ENCODE peak calls at places on chromosomes 13 and 19, in nine cellular contexts. X is endodermal cell, I is heart left ventricle, S is HCT116, Z is psoas muscle, V is A549, Y is WERI-Rb-1, D is fibroblast of lung, N is body of pancreas. F is an unnamed sample.

GRCh38 chr13:39600766-39601165 is 2.2 kb downstream of the LHFPL6 start:
- DNase-seq in Z (no peak), I (peak), S (no peak), D (no peak), V (peak), N (no peak), X (peak), Y (peak), F (no peak)

GRCh38 chr13:99404005-99404755 is 97.0 kb upstream of the GPR183 start:
- DNase-seq in N (no peak), Y (no peak), I (no peak), S (no peak), Z (no peak), X (peak), D (no peak), V (no peak), F (peak)

GRCh38 chr13:69418319-69418718 is 689.3 kb upstream of the ATXN8OS start:
- DNase-seq in S (no peak), X (no peak), D (no peak), V (no peak), I (no peak), N (no peak), Z (no peak), Y (no peak), F (no peak)

GRCh38 chr13:74253161-74253560 is 119.0 kb upstream of the KLF12 start:
- DNase-seq in X (no peak), N (no peak), Y (no peak), S (no peak), Z (no peak), D (no peak), I (no peak), V (no peak), F (no peak)

GRCh38 chr19:18002347-18002850 is 5.6 kb upstream of the ARRDC2 start:
- DNase-seq in D (no peak), N (no peak), S (no peak), Z (peak), Y (no peak), I (peak), V (no peak), X (no peak), F (no peak)

GRCh38 chr13:43339145-43339820 is 315.9 kb downstream of the DNAJC15 start:
- DNase-seq in X (no peak), N (no peak), Z (no peak), Y (no peak), I (no peak), D (no peak), S (no peak), V (no peak), F (no peak)

GRCh38 chr13:33957497-33957905 is 139.6 kb downstream of the RFC3 start:
- DNase-seq in Z (no peak), Y (no peak), S (no peak), N (no peak), D (no peak), I (no peak), X (no peak), V (no peak), F (no peak)

GRCh38 chr13:36082396-36082795 is 48.8 kb downstream of the DCLK1 start:
- DNase-seq in Z (no peak), N (no peak), I (no peak), D (no peak), X (no peak), Y (no peak), V (no peak), S (no peak), F (no peak)

GRCh38 chr19:2049741-2050348 is 1.2 kb downstream of the MKNK2 start:
- DNase-seq in Y (no peak), S (no peak), V (peak), N (peak), Z (peak), I (peak), X (no peak), D (peak), F (peak)

GRCh38 chr13:40477623-40478608 is 188.5 kb downstream of the FOXO1 start:
- DNase-seq in S (no peak), N (peak), X (no peak), Z (peak), Y (no peak), I (peak), V (no peak), D (peak), F (no peak)

GRCh38 chr19:14089662-14090508 is 666 bp downstream of the SAMD1 start:
- DNase-seq in Z (peak), X (peak), D (peak), I (peak), V (peak), S (no peak), Y (peak), N (peak), F (peak)

GRCh38 chr19:17281391-17282304 is at the start of gene ANKLE1:
- DNase-seq in X (peak), I (no peak), Y (no peak), Z (peak), D (no peak), S (no peak), V (no peak), N (no peak), F (peak)

GRCh38 chr19:5345895-5346386 is 5.3 kb upstream of the PTPRS start:
- DNase-seq in S (no peak), Y (no peak), V (no peak), N (no peak), I (no peak), X (peak), Z (no peak), D (peak), F (peak)

GRCh38 chr19:39083983-39084731 is at the start of gene ACP7:
- DNase-seq in Y (peak), N (peak), I (no peak), S (no peak), X (peak), Z (no peak), V (no peak), D (no peak), F (no peak)

GRCh38 chr13:56528040-56528760 is 612.5 kb upstream of the PRR20A start:
- DNase-seq in I (no peak), X (no peak), D (no peak), S (no peak), Z (no peak), V (no peak), N (no peak), Y (no peak), F (no peak)

GRCh38 chr13:37905736-37906135 is 36.2 kb upstream of the TRPC4 start:
- DNase-seq in Z (no peak), I (no peak), Y (no peak), X (no peak), N (no peak), S (no peak), V (no peak), D (no peak), F (no peak)

GRCh38 chr19:18848860-18849661 is 17.3 kb downstream of the UPF1 start:
- DNase-seq in D (peak), I (peak), Y (no peak), S (no peak), V (no peak), Z (peak), X (no peak), N (no peak), F (peak)

GRCh38 chr19:29532097-29532496 is 6.3 kb downstream of the VSTM2B start:
- DNase-seq in V (peak), I (no peak), S (no peak), D (no peak), Y (no peak), N (no peak), X (peak), Z (no peak), F (no peak)

GRCh38 chr13:108495686-108496363 is 133.6 kb upstream of the MYO16 start:
- DNase-seq in D (peak), I (peak), Z (no peak), X (peak), N (no peak), S (no peak), V (peak), Y (peak), F (no peak)

GRCh38 chr13:28622286-28622685 is 36.6 kb upstream of the POMP start:
- DNase-seq in N (peak), V (no peak), S (no peak), I (peak), X (no peak), Y (no peak), Z (peak), D (no peak), F (no peak)

GRCh38 chr13:70994204-70994603 is 872.8 kb downstream of the DACH1 start:
- DNase-seq in Z (no peak), V (no peak), S (no peak), N (no peak), X (no peak), I (no peak), D (no peak), Y (no peak), F (no peak)

GRCh38 chr13:50650936-50651638 is 192.4 kb downstream of the DLEU7 start:
- DNase-seq in N (no peak), D (peak), Z (no peak), I (no peak), V (no peak), S (no peak), Y (no peak), X (no peak), F (no peak)

GRCh38 chr19:55658846-55659459 is 4.1 kb downstream of the U2AF2 start:
- DNase-seq in N (no peak), X (no peak), Y (no peak), I (no peak), D (no peak), V (no peak), Z (peak), S (no peak), F (no peak)

GRCh38 chr13:97344250-97345175 is 89.5 kb upstream of the RAP2A start:
- DNase-seq in Y (peak), Z (peak), N (peak), I (peak), S (peak), X (peak), V (peak), D (peak), F (peak)

GRCh38 chr19:30206187-30206586 is 166.0 kb upstream of the ZNF536 start:
- DNase-seq in Z (no peak), D (no peak), Y (no peak), N (no peak), S (no peak), X (no peak), I (no peak), V (no peak), F (no peak)

GRCh38 chr19:6279620-6279930 is 200 bp downstream of the MLLT1 start:
- DNase-seq in I (no peak), D (no peak), S (no peak), X (no peak), Y (no peak), Z (no peak), N (no peak), V (no peak), F (no peak)

GRCh38 chr13:110520431-110521295 is 40.9 kb downstream of the RAB20 start:
- DNase-seq in Z (peak), N (peak), V (peak), Y (no peak), D (peak), I (peak), X (no peak), S (no peak), F (no peak)

GRCh38 chr13:110519506-110519905 is 42.0 kb downstream of the RAB20 start:
- DNase-seq in S (no peak), X (no peak), D (no peak), I (no peak), Y (no peak), N (no peak), Z (no peak), V (no peak), F (no peak)

GRCh38 chr13:110523180-110523579 is 38.3 kb downstream of the RAB20 start:
- DNase-seq in D (no peak), Z (no peak), X (no peak), N (no peak), S (no peak), V (no peak), Y (no peak), I (no peak), F (no peak)

GRCh38 chr13:110521946-110522345 is 39.6 kb downstream of the RAB20 start:
- DNase-seq in V (no peak), D (no peak), X (no peak), Z (no peak), N (no peak), Y (no peak), I (no peak), S (no peak), F (no peak)

GRCh38 chr13:110521296-110521680 is 40.2 kb downstream of the RAB20 start:
- DNase-seq in I (no peak), Z (no peak), Y (no peak), D (no peak), X (no peak), S (no peak), V (no peak), N (no peak), F (no peak)
- H3K27ac ChIP-seq in I (peak), Z (peak), Y (no peak), D (no peak), X (no peak), S (no peak), V (peak), N (peak), F (peak)

GRCh38 chr13:87810391-87810801 is 139.2 kb downstream of the SLITRK5 start:
- DNase-seq in S (no peak), I (no peak), Y (peak), D (no peak), N (no peak), X (peak), V (peak), Z (no peak), F (no peak)
- TF ChIP-seq CTCF in S (no peak), I (no peak), Y (peak), D (no peak), N (no peak), X (peak), V (peak), Z (no peak), F (no peak)

DNA sequence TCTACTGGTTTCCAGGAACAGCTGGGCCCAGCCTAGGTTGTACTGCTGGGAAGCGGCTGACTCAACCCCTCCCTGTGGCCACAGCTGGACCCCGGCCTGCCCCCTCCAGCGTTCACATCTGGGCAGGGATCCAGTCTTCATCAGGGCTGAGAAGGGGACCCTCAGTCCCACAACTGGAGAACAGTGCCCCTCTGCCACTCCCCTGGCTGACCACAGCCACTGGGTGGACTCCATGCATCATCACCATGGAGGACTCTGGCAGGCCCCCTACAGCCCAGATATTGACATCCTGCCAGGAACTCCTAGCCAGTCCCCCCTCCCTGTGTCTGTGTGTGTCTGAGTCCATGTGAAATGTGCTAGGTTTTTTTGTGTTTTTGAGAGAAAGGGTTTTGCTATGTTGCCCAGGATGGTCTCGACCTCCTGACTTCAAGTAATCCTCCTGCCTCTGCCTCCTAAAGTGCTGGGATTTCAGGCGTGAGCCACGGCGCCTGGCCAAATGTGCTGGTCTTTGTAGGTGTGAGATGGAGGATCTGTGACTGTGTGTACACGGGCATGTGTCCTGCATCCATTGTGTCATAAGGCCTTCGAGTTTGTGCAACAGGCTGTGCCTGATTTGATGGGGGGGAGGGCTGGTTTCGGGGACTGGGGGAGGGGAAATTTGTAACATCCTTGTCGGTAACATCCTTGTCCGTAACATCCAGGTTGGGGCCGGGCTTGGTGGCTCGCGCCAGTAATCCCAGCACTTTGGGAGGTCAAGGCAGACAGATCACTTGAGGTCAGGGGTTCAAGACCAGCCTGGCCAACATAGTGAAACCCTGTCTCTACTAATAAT is 4.0 kb upstream of the HOOK2 start:
- DNase-seq in X (peak), S (no peak), Y (peak), D (peak), I (peak), N (peak), V (peak), Z (peak), F (no peak)
- H3K27ac ChIP-seq in X (no peak), S (peak), Y (peak), D (peak), I (peak), N (peak), V (peak), Z (peak), F (peak)

DNA sequence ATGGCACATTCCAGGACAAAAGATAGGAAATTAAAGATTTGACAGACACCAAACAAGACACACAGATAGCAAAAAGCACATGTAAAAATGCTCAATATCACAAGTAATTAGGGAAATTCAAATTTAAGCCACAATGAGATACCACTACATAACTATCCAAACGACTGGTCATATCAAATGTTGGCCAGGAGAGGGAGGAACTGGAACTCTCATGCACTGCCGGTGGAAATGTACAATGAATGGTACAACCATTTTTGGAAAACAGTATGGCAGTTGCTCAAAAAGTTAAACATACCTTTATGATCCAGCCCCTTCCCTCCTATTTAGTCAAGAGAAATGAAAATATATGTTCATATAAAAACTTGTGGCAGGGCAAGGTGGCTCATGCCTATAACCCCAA is 36.8 kb upstream of the CYP2S1 start:
- DNase-seq in N (no peak), D (no peak), S (no peak), Y (no peak), I (no peak), V (no peak), Z (no peak), X (no peak), F (no peak)
- TF ChIP-seq CTCF in N (no peak), D (no peak), S (peak), Y (no peak), I (no peak), V (no peak), Z (no peak), X (peak), F (no peak)

GRCh38 chr19:44635581-44636438 is 7.9 kb upstream of the PVR start:
- DNase-seq in D (peak), N (no peak), I (no peak), V (no peak), Z (no peak), X (no peak), Y (no peak), S (no peak), F (no peak)

GRCh38 chr19:44640518-44640917 is 3.2 kb upstream of the PVR start:
- DNase-seq in Y (no peak), I (no peak), X (no peak), N (no peak), Z (no peak), V (no peak), S (no peak), D (peak), F (no peak)

GRCh38 chr19:44634785-44635184 is 8.9 kb upstream of the PVR start:
- DNase-seq in X (no peak), D (no peak), V (no peak), S (no peak), N (no peak), Y (no peak), Z (no peak), I (no peak), F (no peak)

GRCh38 chr19:44637390-44637764 is 6.3 kb upstream of the PVR start:
- DNase-seq in V (no peak), S (no peak), Z (no peak), N (no peak), X (no peak), Y (no peak), D (no peak), I (no peak), F (no peak)

GRCh38 chr19:44636439-44637389 is 7.0 kb upstream of the PVR start:
- DNase-seq in Y (no peak), Z (no peak), I (no peak), D (no peak), V (no peak), X (no peak), S (no peak), N (no peak), F (no peak)
- H3K27ac ChIP-seq in Y (no peak), Z (no peak), I (no peak), D (peak), V (peak), X (no peak), S (no peak), N (no peak), F (peak)

DNA sequence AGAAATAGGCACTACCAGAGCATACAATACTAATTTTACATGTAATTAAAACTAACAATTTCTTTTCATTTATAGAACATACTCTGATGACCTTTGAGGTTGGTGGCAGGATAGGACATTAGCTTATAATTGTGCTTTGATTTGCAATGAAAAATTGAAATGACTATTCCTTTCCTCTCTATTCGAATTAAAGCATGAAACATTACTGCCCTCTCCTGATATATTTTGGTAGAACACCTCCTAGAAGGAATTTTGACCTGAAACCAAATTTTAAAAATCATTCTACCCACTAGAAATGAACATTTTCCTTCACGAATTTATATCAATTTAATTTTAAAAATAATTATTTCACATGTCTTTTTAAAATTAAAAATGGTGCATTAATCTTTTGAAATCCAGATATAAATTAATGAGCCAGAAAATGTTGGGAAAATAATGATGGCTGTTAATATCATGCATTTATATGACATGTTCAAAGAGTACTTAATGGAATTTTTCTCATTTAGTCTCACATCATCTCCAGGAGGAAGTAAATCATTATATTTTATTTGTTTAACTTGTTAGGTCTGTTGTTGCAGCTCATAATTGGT is 556.3 kb upstream of the ARGLU1 start:
- DNase-seq in X (no peak), Z (no peak), Y (no peak), D (peak), N (no peak), S (no peak), I (no peak), V (peak), F (peak)
- TF ChIP-seq CTCF in X (peak), Z (peak), Y (peak), D (no peak), N (peak), S (no peak), I (peak), V (peak), F (peak)

DNA sequence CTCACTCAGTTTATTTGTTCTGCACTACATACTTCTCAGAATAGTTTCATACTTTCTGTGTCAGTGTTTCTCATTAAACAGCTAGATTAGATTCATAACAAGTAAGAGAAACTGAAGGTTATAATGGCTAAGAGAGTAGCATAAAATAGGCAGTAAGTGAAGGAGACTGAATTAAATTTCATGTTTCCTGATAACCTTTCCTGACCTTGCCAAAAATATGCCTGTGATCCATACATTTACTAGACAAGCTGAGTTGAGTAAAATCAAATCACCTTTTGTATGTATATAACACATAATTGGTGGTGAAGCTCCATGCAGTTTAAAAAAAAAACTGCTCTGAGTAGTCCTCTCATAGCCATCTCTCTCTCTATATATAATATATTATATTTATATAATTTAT is 545.3 kb upstream of the PCDH20 start:
- DNase-seq in Y (no peak), X (no peak), V (no peak), I (no peak), D (no peak), N (no peak), S (no peak), Z (no peak), F (no peak)
- H3K27ac ChIP-seq in Y (no peak), X (no peak), V (no peak), I (no peak), D (no peak), N (no peak), S (no peak), Z (no peak), F (no peak)

GRCh38 chr19:40716655-40717324 is at the start of the genes COQ8B and ITPKC:
- DNase-seq in Y (peak), N (peak), D (peak), S (peak), I (peak), Z (peak), V (peak), X (peak), F (peak)
- TF ChIP-seq CTCF in Y (no peak), N (no peak), D (no peak), S (no peak), I (peak), Z (peak), V (no peak), X (peak), F (no peak)